ENCODE peak calls at places on chromosome 4, in six cellular contexts. I is mesenchymal stem cell, K is IMR-90, T is neuronal stem cell, R is trophoblast cell, M is H1. A is an unnamed sample.

GRCh38 chr4:185838514-185839203 is 26.7 kb upstream of the SORBS2 start:
- DNase-seq in I (no peak), K (peak; percentile 5), T (no peak), R (peak; percentile 92), M (no peak), A (no peak)

GRCh38 chr4:156538210-156538609 is 433.4 kb downstream of the PDGFC start:
- DNase-seq in I (no peak), K (no peak), T (no peak), R (peak; percentile 12), M (no peak), A (no peak)

GRCh38 chr4:86011117-86011516 is 348.7 kb downstream of the MAPK10 start:
- DNase-seq in I (peak; percentile 20), K (peak; percentile 77), T (no peak), R (peak; percentile 48), M (no peak), A (no peak)

GRCh38 chr4:184400375-184400870 is 73.9 kb downstream of the IRF2 start:
- DNase-seq in I (peak; percentile 52), K (peak; percentile 97), T (no peak), R (no peak), M (no peak), A (no peak)

GRCh38 chr4:6198768-6199343 is 1.5 kb downstream of the JAKMIP1 start:
- DNase-seq in I (peak; percentile 2), K (no peak), T (peak; percentile 37), R (no peak), M (peak; percentile 82), A (peak; percentile 92)

GRCh38 chr4:76883147-76883546 is 14.8 kb downstream of the SOWAHB start:
- DNase-seq in I (peak; percentile 45), K (peak; percentile 81), T (no peak), R (peak; percentile 71), M (no peak), A (no peak)

GRCh38 chr4:33940281-33940680 is 2304.0 kb downstream of the ARAP2 start:
- DNase-seq in I (no peak), K (no peak), T (no peak), R (no peak), M (no peak), A (no peak)

GRCh38 chr4:88792268-88792781 is 94.7 kb upstream of the NAP1L5 start:
- DNase-seq in I (peak; percentile 94), K (peak; percentile 86), T (no peak), R (peak; percentile 69), M (no peak), A (no peak)

GRCh38 chr4:8831221-8832129 is 40.2 kb downstream of the HMX1 start:
- DNase-seq in I (no peak), K (no peak), T (no peak), R (no peak), M (no peak), A (no peak)

GRCh38 chr4:82555279-82555678 is 6.5 kb downstream of the TMEM150C start:
- DNase-seq in I (no peak), K (no peak), T (no peak), R (no peak), M (no peak), A (no peak)

GRCh38 chr4:82559735-82560120 is 2.1 kb downstream of the TMEM150C start:
- DNase-seq in I (no peak), K (no peak), T (no peak), R (no peak), M (no peak), A (no peak)

GRCh38 chr4:82561745-82562552 is at the start of gene TMEM150C:
- DNase-seq in I (peak; percentile 36), K (no peak), T (peak; percentile 44), R (peak; percentile 32), M (no peak), A (peak; percentile 67)

GRCh38 chr4:82562553-82562854 is 716 bp upstream of the TMEM150C start:
- DNase-seq in I (no peak), K (no peak), T (no peak), R (no peak), M (no peak), A (peak; percentile 33)

DNA sequence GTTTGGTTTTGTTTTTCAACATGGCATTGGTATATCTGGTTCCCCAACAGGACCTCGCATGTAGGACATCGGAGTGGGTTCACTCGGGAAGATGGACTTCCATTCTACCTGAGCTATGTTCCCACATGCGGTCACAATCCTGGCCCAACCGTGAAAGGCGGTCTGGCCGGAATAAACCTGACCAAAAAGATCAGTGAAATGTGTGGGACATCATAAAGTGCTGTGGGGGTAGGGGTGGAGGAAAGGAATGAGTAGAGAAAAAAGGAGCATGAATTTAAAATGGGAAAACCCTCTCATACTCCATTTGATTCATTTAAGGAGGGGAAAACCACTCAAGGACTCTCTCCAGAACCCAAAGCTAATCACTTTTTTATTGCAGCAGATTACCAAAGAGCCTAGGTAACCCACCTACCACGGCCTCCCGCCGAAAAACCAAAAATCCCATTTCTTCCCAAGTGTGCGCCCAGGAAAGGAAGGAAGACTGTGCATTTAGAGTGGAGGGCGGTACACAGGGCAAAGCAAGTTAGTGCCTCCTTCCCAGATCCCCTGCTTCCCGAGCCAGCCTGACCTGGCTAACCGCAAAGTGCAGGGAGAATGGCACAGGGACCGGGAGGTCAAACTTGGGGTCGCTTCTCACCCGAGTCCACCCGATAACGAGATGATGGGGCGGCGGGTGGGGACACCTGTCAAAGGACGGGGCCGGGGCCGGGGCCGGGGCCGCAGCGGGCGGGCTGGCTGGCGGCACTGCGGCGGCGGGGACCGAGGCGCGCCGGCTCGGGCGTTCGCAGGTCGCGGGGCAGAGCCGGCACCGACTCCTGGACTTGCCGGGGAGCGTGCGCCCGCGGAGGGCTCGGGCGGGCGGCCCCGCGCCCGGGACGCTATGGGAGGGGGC is 689 bp downstream of the TMEM150C start:
- DNase-seq in I (no peak), K (no peak), T (no peak), R (no peak), M (no peak), A (peak; percentile 35)
- H2AK5ac ChIP-seq in I (no peak overlapping the region), K (no peak overlapping the region), T (no peak overlapping the region), R (no peak overlapping the region), M (no peak overlapping the region), A (no peak overlapping the region)

DNA sequence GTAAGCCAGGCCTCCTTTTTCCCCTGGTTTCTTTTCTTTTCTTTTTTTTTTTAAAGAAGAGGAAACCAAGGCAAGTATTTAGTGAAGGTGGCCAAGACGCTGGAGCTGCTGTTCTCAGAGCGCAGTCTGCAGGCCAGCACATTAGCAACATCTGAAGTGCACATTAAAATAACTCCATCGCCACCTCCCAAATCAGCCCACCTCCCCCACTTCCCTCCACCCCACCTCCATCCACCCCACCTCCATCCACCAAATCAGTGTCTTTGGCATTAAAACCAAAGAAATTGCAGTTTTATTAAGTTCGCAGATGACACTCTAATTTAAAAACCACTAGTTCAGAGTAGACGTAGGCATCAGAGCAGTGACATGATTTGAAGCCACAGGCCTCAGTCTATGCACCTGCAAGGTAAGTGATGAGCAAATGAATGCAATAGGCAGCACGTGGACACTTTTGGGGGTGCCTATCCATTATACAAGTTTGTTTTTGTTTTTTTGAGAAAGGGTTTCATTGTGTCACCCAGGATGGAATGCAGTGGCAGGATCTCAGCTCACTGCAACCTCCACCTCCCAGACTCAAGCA is 88.1 kb upstream of the TRIM2 start:
- DNase-seq in I (no peak), K (no peak), T (no peak), R (no peak), M (no peak), A (no peak)
- H4K91ac ChIP-seq in I (no peak overlapping the region), K (no peak overlapping the region), T (no peak overlapping the region), R (no peak overlapping the region), M (no peak overlapping the region), A (no peak overlapping the region)

DNA sequence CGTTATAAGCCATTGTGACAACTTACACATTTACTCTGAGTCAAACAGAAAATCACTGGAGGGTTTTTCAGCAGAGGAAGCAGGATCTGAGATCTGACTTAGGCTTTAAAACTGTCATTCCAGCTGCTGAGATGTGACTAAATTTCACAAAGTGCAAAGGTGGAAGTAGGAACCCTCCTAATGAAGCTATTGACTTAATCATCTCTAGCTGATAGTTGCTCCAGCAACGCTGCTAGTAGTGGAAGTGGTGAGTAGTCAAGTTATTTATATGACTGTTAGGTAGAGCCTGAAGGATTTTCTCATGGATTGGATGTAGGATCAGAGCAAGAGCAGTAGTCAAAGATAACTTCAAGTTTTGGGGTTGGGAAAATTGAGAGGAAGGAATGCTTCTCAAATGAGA is 218.6 kb downstream of the GRID2 start:
- DNase-seq in I (peak; percentile 0), K (no peak), T (no peak), R (no peak), M (no peak), A (no peak)
- H2AK5ac ChIP-seq in I (no peak overlapping the region), K (no peak overlapping the region), T (no peak overlapping the region), R (no peak overlapping the region), M (no peak overlapping the region), A (no peak overlapping the region)

GRCh38 chr4:79597266-79597665 is 189.2 kb upstream of the GK2 start:
- DNase-seq in I (peak; percentile 28), K (peak; percentile 31), T (no peak), R (peak; percentile 35), M (no peak), A (no peak)
- H4K91ac ChIP-seq in I (no peak overlapping the region), K (no peak overlapping the region), T (no peak overlapping the region), R (no peak overlapping the region), M (no peak overlapping the region), A (no peak overlapping the region)

A was measured in H9.